ENCODE peak calls at places on chromosomes 13 and 19, in eight cellular contexts. One of them, this sample, is unnamed.
A peak's percentile ranks its signal among the peaks of the same experiment; 100 is the strongest.

GRCh38 chr13:28356506-28357064 is 138.3 kb downstream of the FLT1 start:
- DNase-seq in pons: peak; percentile 31
- DNase-seq in fibroblast of lung: no peak
- DNase-seq in PC-9: no peak
- DNase-seq in C1 segment of cervical spinal cord: no peak
- DNase-seq in cardiac fibroblast: peak; percentile 36
- DNase-seq in GM04503: no peak
- DNase-seq in ecto neural progenitor cell: no peak
- DNase-seq in this sample: no peak

GRCh38 chr19:53912653-53913052 is 3.6 kb downstream of the CACNG7 start:
- DNase-seq in cardiac fibroblast: no peak
- DNase-seq in fibroblast of lung: no peak
- DNase-seq in pons: no peak
- DNase-seq in C1 segment of cervical spinal cord: no peak
- DNase-seq in GM04503: no peak
- DNase-seq in ecto neural progenitor cell: peak; percentile 73
- DNase-seq in PC-9: no peak
- DNase-seq in this sample: no peak

GRCh38 chr19:53977991-53978731 is 13.3 kb upstream of the CACNG6 start:
- DNase-seq in cardiac fibroblast: peak; percentile 97
- DNase-seq in ecto neural progenitor cell: peak; percentile 96
- DNase-seq in pons: peak; percentile 78
- DNase-seq in PC-9: no peak
- DNase-seq in fibroblast of lung: peak; percentile 69
- DNase-seq in GM04503: peak; percentile 18
- DNase-seq in C1 segment of cervical spinal cord: peak; percentile 11
- DNase-seq in this sample: no peak

GRCh38 chr19:40737102-40737644 is 13.1 kb downstream of the ACTMAP start:
- DNase-seq in ecto neural progenitor cell: no peak
- DNase-seq in pons: no peak
- DNase-seq in GM04503: no peak
- DNase-seq in C1 segment of cervical spinal cord: no peak
- DNase-seq in fibroblast of lung: no peak
- DNase-seq in PC-9: no peak
- DNase-seq in cardiac fibroblast: no peak
- DNase-seq in this sample: no peak

GRCh38 chr13:109745060-109745459 is 41.3 kb downstream of the IRS2 start:
- DNase-seq in ecto neural progenitor cell: no peak
- DNase-seq in fibroblast of lung: no peak
- DNase-seq in cardiac fibroblast: no peak
- DNase-seq in GM04503: no peak
- DNase-seq in PC-9: no peak
- DNase-seq in pons: no peak
- DNase-seq in C1 segment of cervical spinal cord: no peak
- DNase-seq in this sample: no peak

GRCh38 chr13:87667686-87668085 is 3.5 kb upstream of the SLITRK5 start:
- DNase-seq in GM04503: no peak
- DNase-seq in pons: no peak
- DNase-seq in C1 segment of cervical spinal cord: no peak
- DNase-seq in fibroblast of lung: no peak
- DNase-seq in PC-9: no peak
- DNase-seq in cardiac fibroblast: no peak
- DNase-seq in ecto neural progenitor cell: no peak
- DNase-seq in this sample: no peak

GRCh38 chr19:54209058-54209747 is 8.5 kb downstream of the RPS9 start:
- DNase-seq in cardiac fibroblast: peak; percentile 23
- DNase-seq in pons: peak; percentile 74
- DNase-seq in fibroblast of lung: no peak
- DNase-seq in GM04503: no peak
- DNase-seq in C1 segment of cervical spinal cord: no peak
- DNase-seq in PC-9: peak; percentile 53
- DNase-seq in ecto neural progenitor cell: no peak
- DNase-seq in this sample: no peak

GRCh38 chr13:26719356-26719945 is 41.1 kb downstream of the GPR12 start:
- DNase-seq in PC-9: no peak
- DNase-seq in GM04503: no peak
- DNase-seq in cardiac fibroblast: peak; percentile 20
- DNase-seq in pons: no peak
- DNase-seq in ecto neural progenitor cell: no peak
- DNase-seq in C1 segment of cervical spinal cord: no peak
- DNase-seq in fibroblast of lung: no peak
- DNase-seq in this sample: no peak

GRCh38 chr13:113852536-113853517 is 11.0 kb downstream of the GAS6 start:
- DNase-seq in GM04503: no peak
- DNase-seq in PC-9: no peak
- DNase-seq in cardiac fibroblast: no peak
- DNase-seq in pons: no peak
- DNase-seq in fibroblast of lung: no peak
- DNase-seq in C1 segment of cervical spinal cord: no peak
- DNase-seq in ecto neural progenitor cell: peak; percentile 44
- DNase-seq in this sample: no peak